ENCODE peak calls at places on chromosome 15, in seven cellular contexts. I, P, V, R, W, S and X are unnamed samples.

GRCh38 chr15:101458158-101458895 is 31.2 kb downstream of the PCSK6 start:
- DNase-seq in I (no peak), R (no peak), W (no peak), S (no peak), V (no peak), P (no peak), X (peak; percentile 44)

GRCh38 chr15:80434926-80435720 is 30.9 kb downstream of the ARNT2 start:
- DNase-seq in R (no peak), V (no peak), S (no peak), P (no peak), W (no peak), I (no peak), X (peak; percentile 88)

GRCh38 chr15:63483521-63484371 is 20.6 kb upstream of the USP3 start:
- DNase-seq in R (no peak), W (peak; percentile 70), P (no peak), V (no peak), I (no peak), S (no peak), X (no peak)

GRCh38 chr15:57526076-57526475 is 65.6 kb upstream of the MYZAP start:
- DNase-seq in P (no peak), R (no peak), W (no peak), V (no peak), S (no peak), I (no peak), X (no peak)

GRCh38 chr15:52097176-52097575 is 15.4 kb downstream of the BCL2L10 start:
- DNase-seq in P (no peak), R (no peak), V (no peak), S (no peak), I (no peak), W (no peak), X (no peak)

GRCh38 chr15:84817461-84818081 is 415 bp downstream of the ALPK3 start:
- DNase-seq in W (no peak), R (no peak), I (no peak), P (no peak), V (peak; percentile 98), S (no peak), X (peak; percentile 77)

GRCh38 chr15:100890850-100891249 is 11.2 kb downstream of the ALDH1A3 start:
- DNase-seq in R (no peak), I (no peak), S (no peak), V (no peak), P (no peak), W (no peak), X (no peak)

GRCh38 chr15:70487380-70487725 is 276.0 kb downstream of the UACA start:
- DNase-seq in V (no peak), I (no peak), P (no peak), W (no peak), S (no peak), R (no peak), X (no peak)

GRCh38 chr15:92763459-92763858 is 107.9 kb upstream of the FAM174B start:
- DNase-seq in V (no peak), P (no peak), S (no peak), R (no peak), W (no peak), I (no peak), X (no peak)

GRCh38 chr15:31660800-31661199 is 334.2 kb downstream of the KLF13 start:
- DNase-seq in I (no peak), P (no peak), W (no peak), S (no peak), R (no peak), V (no peak), X (no peak)

GRCh38 chr15:84598250-84598649 is 2.6 kb upstream of the ZSCAN2 start:
- DNase-seq in I (no peak), R (no peak), S (peak; percentile 25), P (peak; percentile 71), W (no peak), V (peak; percentile 69), X (no peak)

GRCh38 chr15:29312387-29312786 is 42.8 kb upstream of the NSMCE3 start:
- DNase-seq in I (peak; percentile 16), S (peak; percentile 51), P (no peak), R (no peak), V (no peak), W (no peak), X (peak; percentile 15)

GRCh38 chr15:45126535-45127158 is 3.0 kb downstream of the DUOXA1 start:
- DNase-seq in V (no peak), S (peak; percentile 43), R (no peak), P (peak; percentile 17), I (peak; percentile 35), W (peak; percentile 17), X (no peak)

GRCh38 chr15:26087881-26088280 is 224.8 kb upstream of the ATP10A start:
- DNase-seq in S (peak; percentile 63), W (no peak), V (no peak), R (no peak), P (no peak), I (no peak), X (no peak)

GRCh38 chr15:57769266-57769665 is 62.8 kb downstream of the POLR2M start:
- DNase-seq in V (no peak), S (peak; percentile 86), I (no peak), P (no peak), R (no peak), W (no peak), X (peak; percentile 39)

GRCh38 chr15:89105147-89105546 is 16.9 kb downstream of the ABHD2 start:
- DNase-seq in R (no peak), S (peak; percentile 95), I (peak; percentile 71), W (peak; percentile 75), P (no peak), V (no peak), X (peak; percentile 89)